ENCODE peak calls at places on chromosomes 4 and X, in ten cellular contexts. Z is fibroblast of the aortic adventitia; P is lower leg skin; K is CD4-positive, alpha-beta T cell; G is glutamatergic neuron; B is body of pancreas; V is Peyer's patch; E is left ventricle myocardium inferior; F is lung; W is astrocyte. M is an unnamed sample.

GRCh38 chr4:6374575-6374974 is 97.8 kb downstream of the PPP2R2C start:
- DNase-seq in W (no peak), P (no peak), E (peak; percentile 3), B (no peak), K (no peak), G (no peak), V (no peak), F (no peak), Z (no peak), M (no peak)

GRCh38 chr4:1058198-1058996 is 47.0 kb downstream of the FGFRL1 start:
- DNase-seq in Z (no peak), F (no peak), E (no peak), B (no peak), K (no peak), P (no peak), W (no peak), V (no peak), G (no peak), M (no peak)

GRCh38 chr4:2500547-2500946 is 31.6 kb downstream of the RNF4 start:
- DNase-seq in G (no peak), Z (no peak), P (no peak), K (no peak), E (no peak), V (no peak), B (no peak), W (no peak), F (no peak), M (no peak)

GRCh38 chr4:167614866-167615265 is 380.6 kb upstream of the SPOCK3 start:
- DNase-seq in G (no peak), V (no peak), E (no peak), Z (peak; percentile 67), W (peak; percentile 39), P (no peak), B (no peak), K (no peak), F (no peak), M (peak; percentile 10)

GRCh38 chr4:108730579-108730978 is 32.3 kb downstream of the ETNPPL start:
- DNase-seq in E (no peak), P (no peak), Z (no peak), G (peak; percentile 44), F (no peak), K (no peak), V (no peak), W (peak; percentile 13), B (no peak), M (peak; percentile 32)

GRCh38 chr4:8834681-8835220 is 36.9 kb downstream of the HMX1 start:
- DNase-seq in B (no peak), K (no peak), V (no peak), E (no peak), Z (no peak), P (no peak), F (no peak), G (no peak), W (no peak), M (no peak)

GRCh38 chr4:175947117-175947722 is 118.4 kb upstream of the WDR17 start:
- DNase-seq in E (no peak), W (no peak), V (no peak), P (no peak), G (no peak), K (no peak), Z (peak; percentile 60), F (no peak), B (no peak), M (peak; percentile 62)

GRCh38 chr4:132227349-132228165 is 921.5 kb upstream of the PCDH10 start:
- DNase-seq in F (peak; percentile 31), Z (peak; percentile 33), W (peak; percentile 25), P (no peak), B (peak; percentile 49), V (no peak), E (no peak), K (no peak), G (peak; percentile 78), M (peak; percentile 2)

GRCh38 chr4:74158561-74159396 is 861 bp downstream of the MTHFD2L start:
- DNase-seq in F (no peak), G (no peak), Z (peak; percentile 51), P (no peak), B (no peak), E (no peak), K (no peak), W (peak; percentile 7), V (no peak), M (peak; percentile 61)

GRCh38 chr4:93317046-93317445 is 511.5 kb upstream of the ATOH1 start:
- DNase-seq in P (no peak), G (no peak), V (no peak), W (no peak), K (no peak), B (no peak), F (no peak), Z (no peak), E (no peak), M (no peak)

GRCh38 chrX:149829751-149830191 is 48.0 kb downstream of the MAGEA9 start:
- DNase-seq in W (peak; percentile 68), E (no peak), K (no peak), V (no peak), P (no peak), B (no peak), G (no peak), F (no peak), Z (peak; percentile 36), M (peak; percentile 12)

GRCh38 chr4:26288308-26288982 is 32.4 kb upstream of the RBPJ start:
- DNase-seq in K (no peak), V (no peak), E (no peak), G (no peak), Z (peak; percentile 41), B (no peak), F (no peak), P (no peak), W (peak; percentile 41), M (peak; percentile 79)

GRCh38 chr4:128068927-128069326 is 7.8 kb downstream of the LARP1B start:
- DNase-seq in Z (peak; percentile 25), W (no peak), G (peak; percentile 27), E (no peak), K (no peak), B (no peak), P (no peak), F (no peak), V (no peak), M (peak; percentile 4)
- TF ChIP-seq CTCF in Z (peak; percentile 31), W (peak; percentile 3), G (no peak), E (peak; percentile 38), K (no peak), B (no peak), P (no peak), F (no peak), V (no peak), M (peak; percentile 21)

GRCh38 chrX:34332336-34332735 is 200.2 kb upstream of the FAM47A start:
- DNase-seq in F (no peak), E (no peak), V (no peak), W (no peak), B (no peak), G (no peak), P (no peak), K (no peak), Z (no peak), M (no peak)
- TF ChIP-seq CTCF in F (no peak), E (no peak), V (no peak), W (no peak), B (no peak), G (no peak), P (no peak), K (no peak), Z (no peak), M (no peak)

DNA sequence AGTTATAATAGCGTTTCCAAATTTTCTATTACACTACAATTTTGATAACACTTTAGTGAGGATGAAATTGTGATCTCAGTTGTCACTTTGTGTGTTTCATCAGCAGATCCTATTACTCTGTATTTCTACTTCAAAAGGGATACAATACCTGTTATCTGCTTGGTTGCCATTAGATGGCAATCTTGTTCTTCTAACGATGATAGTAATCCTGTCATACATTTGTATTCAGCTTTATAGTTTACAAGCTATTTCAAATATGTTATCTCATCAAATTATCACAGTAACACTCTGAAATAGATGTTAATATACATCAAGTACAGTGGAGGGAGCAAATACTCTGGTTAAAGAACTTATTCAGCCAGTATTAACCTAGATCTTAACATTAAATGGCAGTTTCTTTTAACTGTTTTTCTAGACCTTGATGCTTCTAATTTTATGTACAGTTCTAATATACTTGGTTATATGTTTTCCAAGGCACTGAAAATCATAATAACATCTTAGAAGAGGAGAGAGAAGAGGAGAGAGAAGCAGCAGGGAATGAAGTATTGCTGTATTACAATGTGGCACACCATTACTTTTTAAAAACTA is 292.0 kb downstream of the CCSER1 start:
- DNase-seq in G (no peak), F (no peak), K (no peak), Z (peak; percentile 45), P (no peak), W (peak; percentile 16), B (no peak), E (no peak), V (no peak), M (peak; percentile 18)
- TF ChIP-seq CTCF in G (peak; percentile 56), F (no peak), K (no peak), Z (peak; percentile 42), P (no peak), W (peak; percentile 65), B (peak; percentile 65), E (peak; percentile 55), V (peak; percentile 69), M (peak; percentile 32)

DNA sequence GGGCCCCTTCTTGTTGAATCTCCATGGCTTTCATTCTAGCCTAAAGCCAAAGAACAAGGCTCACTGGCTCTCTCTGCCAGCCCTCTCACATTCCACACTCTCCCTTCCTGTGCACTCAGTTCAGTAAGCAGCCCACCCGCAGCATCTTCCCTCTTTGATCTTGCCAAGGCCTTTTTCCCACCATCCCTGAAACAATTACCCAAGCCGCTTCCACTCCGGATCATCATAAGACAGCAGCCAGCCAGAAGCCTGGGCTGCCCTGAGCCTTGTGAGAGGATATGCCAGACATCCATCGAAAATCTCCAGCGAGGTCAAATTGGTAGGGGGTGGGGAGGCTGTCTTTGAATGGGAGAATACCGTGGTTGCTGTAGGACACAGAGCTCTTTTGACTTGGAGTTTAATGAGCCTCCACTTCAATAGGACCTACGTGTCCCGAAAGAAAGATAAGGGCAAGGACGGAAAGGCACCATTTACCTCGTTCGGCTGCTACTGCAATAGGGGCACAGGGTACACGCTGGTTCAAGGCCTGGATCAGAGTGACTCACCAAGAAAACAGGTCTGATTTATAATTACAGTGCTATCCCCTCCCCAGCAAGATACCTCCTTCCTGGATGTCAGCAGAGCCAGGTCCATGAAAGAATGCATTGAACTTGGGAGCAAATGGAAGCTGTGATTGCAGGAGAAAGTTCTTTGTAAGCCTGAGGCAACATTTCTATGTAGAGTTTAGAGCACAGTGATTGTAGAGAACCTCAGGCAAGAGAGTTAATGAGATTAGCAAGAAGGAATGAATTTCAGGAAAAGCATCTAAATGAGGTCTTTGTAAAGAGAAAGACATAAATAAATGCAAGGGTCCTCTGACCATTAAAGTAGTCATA is 39.5 kb downstream of the AMOT start:
- DNase-seq in W (no peak), E (no peak), G (no peak), V (no peak), K (no peak), F (no peak), P (no peak), B (no peak), Z (no peak), M (no peak)
- TF ChIP-seq CTCF in W (no peak), E (no peak), G (no peak), V (no peak), K (no peak), F (no peak), P (no peak), B (no peak), Z (no peak), M (no peak)

GRCh38 chr4:174650711-174651355 is 128.5 kb upstream of the HPGD start:
- DNase-seq in K (no peak), F (no peak), G (no peak), V (no peak), B (no peak), W (no peak), Z (no peak), P (no peak), E (no peak), M (no peak)
- TF ChIP-seq CTCF in K (no peak), F (no peak), G (no peak), V (no peak), B (no peak), W (no peak), Z (no peak), P (no peak), E (no peak), M (no peak)

GRCh38 chr4:126583509-126583908 is 1049.2 kb upstream of the INTU start:
- DNase-seq in V (no peak), B (no peak), K (no peak), W (no peak), E (no peak), G (no peak), F (no peak), P (no peak), Z (peak; percentile 11), M (peak; percentile 3)
- TF ChIP-seq CTCF in V (no peak), B (no peak), K (no peak), W (no peak), E (peak; percentile 12), G (peak; percentile 20), F (no peak), P (no peak), Z (peak; percentile 27), M (peak; percentile 39)

M was measured in foreskin fibroblast.